ENCODE peak calls at places on chromosomes 3 and 15, in four cellular contexts. O is transverse colon, W is left ventricle myocardium inferior, K is mammary epithelial cell. F is an unnamed sample.

GRCh38 chr3:12350151-12350813 is 61.4 kb downstream of the PPARG start:
- DNase-seq in K (no peak), O (no peak), W (no peak), F (no peak)

GRCh38 chr15:41982133-41982930 is 10.0 kb upstream of the EHD4 start:
- DNase-seq in O (no peak), W (no peak), K (no peak), F (peak; percentile 32)

GRCh38 chr3:83928391-83928790 is 1030.4 kb upstream of the CADM2 start:
- DNase-seq in W (no peak), K (no peak), O (no peak), F (no peak)

GRCh38 chr3:129593595-129594339 is 12.7 kb downstream of the PLXND1 start:
- DNase-seq in K (no peak), W (no peak), O (peak; percentile 43), F (no peak)

GRCh38 chr3:14617508-14618023 is 34.0 kb upstream of the CCDC174 start:
- DNase-seq in W (no peak), O (no peak), K (no peak), F (no peak)

GRCh38 chr15:74326759-74327158 is 40.7 kb downstream of the CYP11A1 start:
- DNase-seq in W (no peak), O (no peak), K (no peak), F (no peak)

GRCh38 chr3:36992806-36993325 is at the start of gene EPM2AIP1:
- DNase-seq in K (no peak), O (no peak), W (no peak), F (no peak)

GRCh38 chr3:184549793-184550585 is 11.6 kb upstream of the EPHB3 start:
- DNase-seq in W (no peak), K (peak; percentile 12), O (no peak), F (no peak)

GRCh38 chr3:152583913-152584312 is 251.0 kb upstream of the P2RY1 start:
- DNase-seq in K (no peak), O (no peak), W (no peak), F (no peak)

GRCh38 chr3:196463804-196464203 is 31.6 kb upstream of the UBXN7 start:
- DNase-seq in W (no peak), O (no peak), K (no peak), F (no peak)

GRCh38 chr3:133674290-133674912 is 12.7 kb upstream of the TOPBP1 start:
- DNase-seq in K (no peak), O (no peak), W (no peak), F (no peak)

GRCh38 chr3:72307438-72308105 is 522.6 kb upstream of the PROK2 start:
- DNase-seq in W (no peak), O (no peak), K (no peak), F (no peak)

GRCh38 chr3:152511904-152512303 is 243.2 kb downstream of the MBNL1 start:
- DNase-seq in K (no peak), O (no peak), W (no peak), F (no peak)

GRCh38 chr3:21839592-21839991 is 88.6 kb upstream of the ZNF385D start:
- DNase-seq in K (peak; percentile 42), W (peak; percentile 15), O (no peak), F (peak; percentile 98)

GRCh38 chr3:5442106-5442785 is 254.7 kb downstream of the EDEM1 start:
- DNase-seq in O (no peak), W (no peak), K (peak; percentile 67), F (no peak)

DNA sequence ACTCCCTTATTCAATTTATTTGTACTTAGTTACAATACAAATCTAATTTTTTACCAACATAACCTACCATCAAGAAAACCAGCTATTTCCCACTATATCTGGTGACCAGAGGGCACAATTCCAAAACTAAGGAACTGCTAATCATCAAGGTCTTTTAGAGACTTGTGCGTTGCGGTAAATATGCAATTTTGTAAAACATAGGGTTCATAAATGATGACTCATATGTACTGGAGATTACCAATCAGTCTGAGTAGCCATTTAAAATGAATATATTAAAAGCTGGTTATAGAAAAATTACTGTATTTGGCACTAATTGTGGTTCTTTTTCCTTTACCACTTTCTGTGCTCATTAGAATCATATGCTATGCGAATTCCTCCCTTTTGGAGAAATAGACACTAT is 859.6 kb downstream of the ROBO1 start:
- DNase-seq in O (no peak), K (no peak), W (no peak), F (no peak)
- H3K27me3 ChIP-seq in O (no peaks in the 10 kb centered on the region), K (no peaks in the 10 kb centered on the region), W (no peaks in the 10 kb centered on the region), F (no peaks in the 10 kb centered on the region)

DNA sequence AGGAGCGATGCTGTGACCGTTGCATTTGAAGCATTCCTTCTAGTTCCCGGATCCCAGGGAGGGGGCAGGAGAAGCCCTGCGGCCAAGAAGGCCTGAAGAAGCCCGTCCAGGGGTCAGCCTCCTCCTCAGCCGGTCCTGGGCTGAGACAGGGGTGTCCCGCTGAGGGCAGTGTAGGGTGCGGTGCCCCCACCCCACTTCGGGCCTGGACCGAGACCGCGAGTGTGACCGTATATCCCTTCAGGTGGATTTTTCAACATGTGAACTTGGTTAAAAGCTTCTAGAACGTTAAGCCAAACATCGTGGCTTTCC is 2.8 kb downstream of the OCA2 start:
- DNase-seq in O (no peak), W (no peak), K (no peak), F (no peak)
- H3K27me3 ChIP-seq in O (peaks cover 90% of the 10 kb centered on the region), W (peaks cover 93% of the 10 kb centered on the region), K (peaks cover 36% of the 10 kb centered on the region), F (peaks cover 34% of the 10 kb centered on the region)

DNA sequence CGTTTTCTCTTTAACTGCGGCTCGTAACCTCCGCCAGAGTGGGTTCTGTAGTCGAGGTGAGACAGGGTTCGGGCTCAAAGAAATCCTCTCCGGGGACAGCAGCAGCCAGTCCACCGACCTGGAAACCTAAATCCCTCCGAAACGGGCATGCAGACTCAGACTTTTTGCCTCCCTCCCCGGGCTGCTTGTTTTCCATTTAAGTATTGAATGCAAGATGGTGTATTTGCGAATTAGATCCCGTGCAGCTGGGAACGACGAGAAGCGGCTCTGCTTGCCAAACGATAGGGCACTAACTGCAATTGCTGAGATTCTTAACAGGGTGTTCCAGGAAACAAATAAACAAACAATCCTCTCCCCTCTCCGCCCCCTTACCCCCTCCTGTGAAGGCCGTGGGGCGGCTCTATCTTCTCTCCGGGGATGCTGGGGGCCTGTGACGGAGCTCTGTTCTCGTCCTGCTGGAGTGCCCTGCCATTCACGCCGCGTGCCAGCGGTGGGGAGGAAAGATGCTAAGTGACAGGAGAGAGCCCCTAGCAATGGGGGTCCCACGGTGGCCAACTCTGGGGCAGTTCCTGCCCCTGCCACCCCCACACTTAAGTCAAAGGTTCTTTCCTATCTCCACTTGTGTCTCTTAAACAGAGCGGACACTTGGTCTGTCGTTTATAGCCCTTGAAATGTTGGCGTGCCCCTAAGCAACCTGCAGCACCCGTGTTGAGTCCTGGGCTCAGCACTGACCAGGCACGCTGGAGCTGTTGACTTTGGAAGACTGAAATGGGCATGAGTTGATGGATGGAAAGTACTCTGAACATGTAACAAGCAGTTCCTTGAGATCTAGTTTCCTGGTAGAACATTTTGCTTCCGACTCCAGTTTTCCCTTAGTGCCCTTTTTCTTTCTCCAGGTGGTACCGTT is 1.3 kb upstream of the ETV5 start:
- DNase-seq in O (no peak), W (no peak), K (no peak), F (peak; percentile 29)
- H3K27me3 ChIP-seq in O (peaks cover 83% of the 10 kb centered on the region), W (peaks cover 26% of the 10 kb centered on the region), K (no peaks in the 10 kb centered on the region), F (no peaks in the 10 kb centered on the region)

DNA sequence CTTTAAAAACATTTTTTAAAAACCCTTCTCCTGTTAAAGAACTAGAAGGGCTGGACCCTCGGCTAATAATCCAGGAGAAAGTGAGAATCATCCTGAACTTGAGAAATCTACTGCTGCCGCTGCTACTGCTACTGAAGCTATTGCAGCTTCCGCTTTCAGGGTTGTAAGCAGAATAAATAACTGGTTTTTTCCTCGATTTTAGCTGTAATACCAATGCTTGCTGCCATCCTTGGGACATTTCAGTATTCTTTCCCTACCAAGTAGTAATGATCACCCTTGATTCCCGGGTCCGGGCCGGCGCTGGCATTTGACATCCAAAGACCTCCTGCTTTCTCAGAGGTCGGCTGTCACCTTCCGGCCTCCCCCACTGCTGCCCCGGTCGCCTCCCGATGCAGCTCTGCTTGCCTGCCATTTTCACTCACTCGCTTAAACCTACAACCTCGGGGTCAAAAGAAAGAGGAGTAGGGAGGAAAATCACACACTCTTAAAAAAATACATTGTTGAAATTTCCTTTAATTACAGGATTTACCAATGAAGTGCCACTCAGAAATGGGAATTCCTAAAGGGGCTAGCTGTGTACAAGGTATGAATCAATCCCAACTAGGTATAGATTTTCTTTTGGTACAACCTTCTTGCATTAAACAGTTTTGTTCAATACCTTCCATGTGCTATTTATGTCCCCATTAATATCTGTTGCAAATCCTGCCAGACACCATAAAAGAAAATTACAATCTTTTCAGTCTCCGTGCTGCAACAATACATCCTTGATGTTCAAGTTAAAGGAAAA is 715 bp upstream of the MECOM start:
- DNase-seq in K (no peak), O (peak; percentile 15), W (no peak), F (no peak)
- H3K27me3 ChIP-seq in K (peaks cover 76% of the 10 kb centered on the region), O (peaks cover 98% of the 10 kb centered on the region), W (peaks cover 95% of the 10 kb centered on the region), F (peaks cover 83% of the 10 kb centered on the region)

GRCh38 chr3:60217156-60217911 is 1033.9 kb downstream of the FHIT start:
- DNase-seq in W (no peak), K (no peak), O (no peak), F (no peak)
- H3K27me3 ChIP-seq in W (no peaks in the 10 kb centered on the region), K (no peaks in the 10 kb centered on the region), O (no peaks in the 10 kb centered on the region), F (no peaks in the 10 kb centered on the region)

GRCh38 chr3:147356145-147356908 is 50.0 kb downstream of the ZIC4 start:
- DNase-seq in K (no peak), W (no peak), O (no peak), F (no peak)

GRCh38 chr3:147351301-147351700 is 55.0 kb downstream of the ZIC4 start:
- DNase-seq in K (no peak), W (no peak), O (no peak), F (no peak)

GRCh38 chr3:147356909-147357733 is 49.2 kb downstream of the ZIC4 start:
- DNase-seq in W (no peak), O (no peak), K (no peak), F (no peak)

GRCh38 chr3:147355104-147355854 is 51.1 kb downstream of the ZIC4 start:
- DNase-seq in O (no peak), W (no peak), K (no peak), F (no peak)

GRCh38 chr3:147354621-147355020 is 51.7 kb downstream of the ZIC4 start:
- DNase-seq in K (no peak), O (no peak), W (no peak), F (no peak)
- H3K27me3 ChIP-seq in K (peaks cover 50% of the 10 kb centered on the region), O (peaks cover 78% of the 10 kb centered on the region), W (peaks cover 98% of the 10 kb centered on the region), F (no peaks in the 10 kb centered on the region)

GRCh38 chr3:170523248-170523647 is 62.6 kb downstream of the SLC7A14 start:
- DNase-seq in K (peak; percentile 30), W (no peak), O (no peak), F (no peak)
- H3K27me3 ChIP-seq in K (no peaks in the 10 kb centered on the region), W (no peaks in the 10 kb centered on the region), O (peaks cover 1% of the 10 kb centered on the region), F (no peaks in the 10 kb centered on the region)